ENCODE peak calls at places on chromosomes 4 and X, in four cellular contexts. Z, A, L and V are unnamed samples.

GRCh38 chr4:116020141-116020722 is 906.8 kb upstream of the NDST4 start:
- DNase-seq in Z (no peak), L (no peak), A (no peak), V (no peak)

GRCh38 chr4:150379454-150379853 is 202.5 kb upstream of the MAB21L2 start:
- DNase-seq in L (no peak), Z (no peak), A (no peak), V (no peak)

GRCh38 chr4:63693321-63693720 is 715.9 kb downstream of the TECRL start:
- DNase-seq in Z (no peak), L (no peak), A (no peak), V (no peak)

GRCh38 chr4:39620551-39620950 is 18.1 kb downstream of the SMIM14 start:
- DNase-seq in L (no peak), Z (no peak), A (no peak), V (no peak)

GRCh38 chr4:10172278-10173038 is 55.9 kb upstream of the WDR1 start:
- DNase-seq in L (no peak), A (no peak), Z (no peak), V (peak)

GRCh38 chr4:108336076-108336475 is 167.3 kb upstream of the LEF1 start:
- DNase-seq in Z (no peak), A (no peak), L (no peak), V (no peak)

GRCh38 chr4:26296021-26296420 is 24.8 kb upstream of the RBPJ start:
- DNase-seq in L (no peak), Z (no peak), A (no peak), V (no peak)

GRCh38 chr4:78018271-78019049 is 38.7 kb upstream of the FRAS1 start:
- DNase-seq in L (no peak), A (no peak), Z (no peak), V (peak)

GRCh38 chr4:74038161-74039064 is at the start of gene CXCL3:
- DNase-seq in A (peak), Z (peak), L (peak), V (peak)

GRCh38 chrX:145190801-145191389 is 56.4 kb upstream of the SPANXN1 start:
- DNase-seq in A (no peak), Z (no peak), L (no peak), V (no peak)

GRCh38 chrX:47854474-47854873 is 17.8 kb downstream of the ZNF81 start:
- DNase-seq in L (peak), A (no peak), Z (peak), V (peak)

GRCh38 chrX:40893251-40893910 is 158.0 kb upstream of the MED14 start:
- DNase-seq in Z (no peak), L (no peak), A (no peak), V (no peak)

GRCh38 chrX:136906921-136907510 is 26.5 kb upstream of the RBMX start:
- DNase-seq in L (no peak), A (no peak), Z (no peak), V (no peak)

GRCh38 chrX:136910565-136911040 is 30.1 kb upstream of the RBMX start:
- DNase-seq in Z (no peak), L (no peak), A (no peak), V (no peak)

GRCh38 chrX:136907626-136908025 is 27.1 kb upstream of the RBMX start:
- DNase-seq in L (no peak), A (no peak), Z (no peak), V (no peak)

GRCh38 chrX:136909119-136909705 is 28.7 kb upstream of the RBMX start:
- DNase-seq in Z (peak), A (peak), L (peak), V (peak)

GRCh38 chrX:136909706-136910564 is 29.4 kb upstream of the RBMX start:
- DNase-seq in L (no peak), A (peak), Z (peak), V (peak)
- TF ChIP-seq POLR2AphosphoS5 in L (peak), A (no peak), Z (peak), V (peak)

GRCh38 chr4:139315221-139315675 is 13.0 kb upstream of the NDUFC1 start:
- DNase-seq in Z (no peak), L (no peak), A (no peak), V (no peak)
- TF ChIP-seq POLR2AphosphoS5 in Z (no peak), L (no peak), A (no peak), V (no peak)

DNA sequence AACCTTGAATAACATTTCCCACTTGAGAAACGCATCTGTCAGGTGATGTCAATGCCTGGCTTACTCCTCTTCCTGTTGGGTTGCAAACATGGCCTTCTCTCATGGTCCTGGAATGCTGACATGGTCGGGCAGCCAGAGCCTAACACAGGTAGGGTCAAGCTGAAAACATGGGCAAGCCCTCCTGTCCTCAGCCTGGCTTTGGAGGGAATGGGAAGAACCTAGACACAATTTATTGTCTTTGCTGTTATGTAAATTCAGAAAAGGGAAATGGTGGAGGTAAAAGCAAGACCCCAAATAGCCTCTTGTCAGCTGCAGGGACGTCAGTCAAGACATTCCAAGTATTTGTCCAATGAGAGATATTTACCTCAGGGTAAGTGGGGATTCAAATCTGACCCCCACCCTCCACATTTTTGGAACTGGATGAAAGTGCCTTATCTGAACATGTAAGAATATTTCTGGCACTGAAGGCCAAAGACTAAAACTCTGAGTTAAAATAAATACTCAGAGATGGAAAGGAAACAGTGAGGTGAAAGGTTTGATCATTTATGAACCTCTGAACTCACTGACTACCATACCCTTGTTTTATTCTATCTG is 473.8 kb downstream of the SPRY1 start:
- DNase-seq in Z (no peak), L (no peak), A (no peak), V (no peak)
- TF ChIP-seq POLR2AphosphoS5 in Z (no peak), L (no peak), A (no peak), V (no peak)

GRCh38 chrX:110215411-110215810 is 102.5 kb downstream of the AMMECR1 start:
- DNase-seq in A (no peak), Z (no peak), L (no peak), V (no peak)

GRCh38 chrX:110216027-110216426 is 101.9 kb downstream of the AMMECR1 start:
- DNase-seq in A (no peak), Z (no peak), L (no peak), V (no peak)

GRCh38 chrX:110219920-110220319 is 98.0 kb downstream of the AMMECR1 start:
- DNase-seq in A (no peak), L (no peak), Z (no peak), V (no peak)

GRCh38 chrX:110214684-110215083 is 103.2 kb downstream of the AMMECR1 start:
- DNase-seq in Z (no peak), L (no peak), A (no peak), V (no peak)

DNA sequence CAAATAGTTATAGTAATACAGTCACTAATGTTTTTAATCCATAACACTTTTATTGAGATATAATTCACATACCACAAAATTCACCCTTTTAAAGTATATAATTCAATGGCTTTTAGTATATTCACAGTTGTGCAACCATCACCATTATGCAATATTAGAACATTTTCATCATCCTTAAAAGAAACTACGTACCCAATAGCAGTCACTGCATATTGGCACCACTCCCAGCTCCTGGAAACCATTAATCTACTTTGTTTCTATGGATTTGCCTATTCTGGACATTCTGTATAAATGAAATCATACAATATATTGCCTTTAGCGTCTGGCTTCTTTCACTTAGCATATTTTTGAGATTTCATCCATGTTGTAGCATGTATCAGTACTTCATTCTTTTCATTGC is 99.3 kb downstream of the AMMECR1 start:
- DNase-seq in A (no peak), L (no peak), Z (no peak), V (no peak)
- TF ChIP-seq POLR2AphosphoS5 in A (no peak), L (no peak), Z (no peak), V (no peak)

GRCh38 chrX:119791437-119792231 is at the start of gene RPL39:
- DNase-seq in A (peak), L (peak), Z (peak), V (peak)
- TF ChIP-seq POLR2AphosphoS5 in A (peak), L (peak), Z (peak), V (peak)

GRCh38 chr4:158020175-158020574 is 152.7 kb downstream of the GASK1B start:
- DNase-seq in A (no peak), Z (peak), L (no peak), V (peak)
- TF ChIP-seq POLR2AphosphoS5 in A (no peak), Z (no peak), L (no peak), V (peak)

DNA sequence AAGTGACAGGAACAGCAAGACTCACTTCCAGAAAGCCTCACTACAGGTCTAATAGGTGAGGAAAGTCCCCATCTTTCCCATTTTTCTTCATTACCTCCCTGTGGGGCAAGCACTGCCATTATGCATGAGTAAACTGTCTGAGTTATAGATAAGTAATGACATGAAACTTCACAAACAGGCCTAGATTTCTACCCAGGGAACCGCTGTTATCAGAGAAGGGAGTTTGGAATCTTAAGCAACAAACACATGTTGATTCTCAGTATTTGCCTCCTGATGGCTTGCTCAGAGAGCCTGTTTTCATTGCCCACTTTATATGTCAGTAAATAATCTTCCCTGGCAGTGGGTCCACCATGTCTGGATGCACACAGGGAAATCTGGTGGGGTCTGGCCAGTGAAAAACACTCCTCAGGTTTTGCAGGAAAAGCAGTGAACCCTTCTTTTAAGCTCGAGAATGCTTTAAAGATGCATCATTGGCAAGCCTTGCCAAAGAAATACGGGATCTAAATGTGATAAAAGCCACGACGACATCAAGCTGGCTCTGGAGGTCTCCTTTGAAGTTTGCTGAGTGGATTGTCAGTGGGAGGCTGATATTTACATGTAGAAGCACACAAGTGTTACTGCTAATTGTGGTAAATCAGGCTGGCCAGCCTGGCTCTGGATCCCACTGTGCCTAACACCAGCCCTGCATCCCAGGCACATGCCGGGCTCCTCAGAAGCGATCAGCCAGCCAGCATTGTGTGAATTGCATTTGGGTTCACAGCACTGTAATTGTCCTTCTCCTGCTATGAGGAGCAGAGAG is 25.2 kb downstream of the PDGFRA start:
- DNase-seq in A (no peak), Z (no peak), L (no peak), V (no peak)
- TF ChIP-seq POLR2AphosphoS5 in A (no peak), Z (no peak), L (no peak), V (no peak)